ENCODE peak calls at places on chromosomes 2 and 18, in eight cellular contexts. Y, O, I, U, B, M, N and A are unnamed samples.

GRCh38 chr18:68623342-68623741 is 91.6 kb downstream of the TMX3 start:
- DNase-seq in U (peak; percentile 66), M (no peak), B (peak; percentile 84), I (peak; percentile 38), O (no peak), Y (peak; percentile 73), N (peak; percentile 27), A (peak; percentile 76)

GRCh38 chr2:196592331-196592911 is 47.1 kb upstream of the CCDC150 start:
- DNase-seq in M (no peak), Y (no peak), N (peak; percentile 71), B (peak; percentile 33), U (peak; percentile 44), I (peak; percentile 19), O (no peak), A (peak; percentile 40)

GRCh38 chr2:119283873-119284331 is 60.3 kb downstream of the STEAP3 start:
- DNase-seq in N (peak; percentile 61), U (no peak), M (peak; percentile 59), Y (peak; percentile 68), B (peak; percentile 92), O (peak; percentile 94), I (peak; percentile 64), A (peak; percentile 96)

GRCh38 chr2:85589982-85590791 is 5.4 kb upstream of the RNF181 start:
- DNase-seq in I (no peak), U (peak; percentile 35), M (no peak), O (peak; percentile 60), N (no peak), B (peak; percentile 97), Y (peak; percentile 73), A (no peak)

GRCh38 chr2:119681868-119682220 is 2.8 kb downstream of the TMEM177 start:
- DNase-seq in N (no peak), Y (no peak), O (no peak), B (no peak), U (no peak), M (no peak), I (no peak), A (no peak)

GRCh38 chr18:26708814-26709717 is 156.4 kb downstream of the AQP4 start:
- DNase-seq in M (no peak), N (no peak), O (no peak), I (no peak), B (no peak), U (no peak), Y (no peak), A (no peak)

GRCh38 chr2:10002087-10002486 is 41.3 kb upstream of the KLF11 start:
- DNase-seq in N (no peak), U (no peak), M (no peak), I (no peak), B (no peak), O (no peak), Y (no peak), A (no peak)

GRCh38 chr2:11750422-11750821 is 4.0 kb downstream of the LPIN1 start:
- DNase-seq in N (no peak), U (no peak), M (peak; percentile 74), B (peak; percentile 52), O (no peak), Y (no peak), I (peak; percentile 26), A (peak; percentile 49)

GRCh38 chr18:49052891-49053644 is 102.3 kb upstream of the SMAD7 start:
- DNase-seq in I (no peak), O (no peak), U (no peak), N (peak; percentile 24), Y (peak; percentile 87), M (peak; percentile 71), B (peak; percentile 91), A (peak; percentile 31)

GRCh38 chr2:147346142-147346541 is 498.7 kb upstream of the ACVR2A start:
- DNase-seq in I (no peak), B (no peak), Y (no peak), N (no peak), M (no peak), O (no peak), U (no peak), A (no peak)

GRCh38 chr2:55163895-55164509 is 68.1 kb downstream of the CLHC1 start:
- DNase-seq in M (no peak), O (no peak), I (no peak), U (no peak), N (no peak), Y (no peak), B (no peak), A (peak; percentile 37)

GRCh38 chr2:235471186-235471747 is 22.6 kb upstream of the AGAP1 start:
- DNase-seq in N (no peak), B (no peak), O (no peak), I (no peak), M (no peak), Y (no peak), U (no peak), A (no peak)

GRCh38 chr2:96873651-96874096 is 3.8 kb upstream of the SEMA4C start:
- DNase-seq in N (no peak), Y (no peak), U (peak; percentile 64), M (peak; percentile 65), O (peak; percentile 84), I (no peak), B (no peak), A (no peak)

GRCh38 chr18:40877096-40877495 is 1077.9 kb upstream of the PIK3C3 start:
- DNase-seq in B (peak; percentile 81), O (no peak), M (no peak), N (peak; percentile 96), I (peak; percentile 26), U (no peak), Y (peak; percentile 85), A (peak; percentile 51)

GRCh38 chr2:197207106-197207505 is 103.5 kb downstream of the ANKRD44 start:
- DNase-seq in Y (no peak), O (no peak), U (no peak), I (no peak), B (no peak), M (no peak), N (no peak), A (no peak)

GRCh38 chr2:98296435-98296834 is 49.8 kb upstream of the CNGA3 start:
- DNase-seq in B (no peak), N (no peak), U (no peak), M (no peak), O (no peak), I (no peak), Y (no peak), A (no peak)

GRCh38 chr2:136344339-136344738 is 226.4 kb upstream of the CXCR4 start:
- DNase-seq in B (no peak), I (no peak), M (no peak), N (no peak), U (no peak), Y (no peak), O (no peak), A (no peak)

GRCh38 chr2:163878718-163879117 is 142.9 kb upstream of the FIGN start:
- DNase-seq in N (no peak), Y (no peak), I (peak; percentile 5), M (no peak), B (peak; percentile 45), U (peak; percentile 23), O (no peak), A (peak; percentile 66)

GRCh38 chr2:170973492-170974303 is 44.6 kb downstream of the GORASP2 start:
- DNase-seq in Y (peak; percentile 72), B (peak; percentile 68), U (peak; percentile 89), I (peak; percentile 94), M (peak; percentile 94), O (peak; percentile 91), N (no peak), A (peak; percentile 86)

GRCh38 chr18:68439672-68440071 is 275.2 kb downstream of the TMX3 start:
- DNase-seq in I (no peak), N (no peak), M (no peak), B (peak; percentile 38), U (no peak), O (no peak), Y (no peak), A (no peak)

GRCh38 chr2:19312949-19313348 is 45.5 kb downstream of the OSR1 start:
- DNase-seq in N (peak; percentile 9), O (no peak), Y (peak; percentile 65), M (no peak), U (peak; percentile 22), B (peak; percentile 61), I (peak; percentile 34), A (peak; percentile 49)

GRCh38 chr2:64975232-64975791 is 13.9 kb upstream of the SLC1A4 start:
- DNase-seq in N (no peak), M (no peak), O (peak; percentile 90), U (no peak), B (peak; percentile 41), I (peak; percentile 81), Y (peak; percentile 64), A (peak; percentile 96)

GRCh38 chr2:185291035-185291647 is 447.5 kb upstream of the FSIP2 start:
- DNase-seq in I (peak; percentile 1), B (peak; percentile 55), U (peak; percentile 67), N (no peak), Y (no peak), O (no peak), M (peak; percentile 76), A (peak; percentile 71)

DNA sequence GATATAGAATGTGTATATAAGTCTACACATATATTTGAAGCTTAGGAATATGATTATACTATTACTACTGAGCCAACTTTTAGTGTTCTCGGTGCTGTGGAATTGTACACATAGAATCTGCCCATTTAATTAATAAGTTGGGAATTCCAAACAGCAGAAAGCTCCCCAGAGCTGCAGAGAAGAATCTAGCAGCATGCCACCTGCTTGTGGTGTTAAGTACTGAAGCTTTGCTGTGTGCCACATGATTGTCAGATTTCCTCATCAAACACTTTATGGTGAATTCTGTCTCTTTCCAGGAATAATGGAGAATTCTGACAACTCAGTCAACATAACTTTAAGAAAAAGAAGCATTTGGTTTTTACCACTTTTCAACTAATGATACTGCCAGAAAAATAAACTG is 117.8 kb downstream of the WDSUB1 start:
- DNase-seq in U (no peak), N (no peak), O (no peak), Y (no peak), I (no peak), B (peak; percentile 28), M (no peak), A (peak; percentile 58)
- TF ChIP-seq CTCF in U (no peak), N (peak; percentile 48), O (no peak), Y (peak; percentile 26), I (no peak), B (peak; percentile 9), M (peak; percentile 27), A (peak; percentile 16)

GRCh38 chr2:1373794-1374193 is 39.5 kb upstream of the TPO start:
- DNase-seq in N (no peak), Y (no peak), I (no peak), M (no peak), B (no peak), O (no peak), U (no peak), A (no peak)
- TF ChIP-seq CTCF in N (no peak), Y (no peak), I (no peak), M (no peak), B (no peak), O (no peak), U (no peak), A (no peak)

GRCh38 chr2:130963849-130964793 is 127.4 kb downstream of the ARHGEF4 start:
- DNase-seq in U (peak; percentile 76), I (no peak), Y (no peak), N (no peak), M (no peak), B (no peak), O (no peak), A (no peak)
- TF ChIP-seq CTCF in U (peak; percentile 27), I (no peak), Y (no peak), N (peak; percentile 31), M (no peak), B (no peak), O (peak; percentile 45), A (no peak)

DNA sequence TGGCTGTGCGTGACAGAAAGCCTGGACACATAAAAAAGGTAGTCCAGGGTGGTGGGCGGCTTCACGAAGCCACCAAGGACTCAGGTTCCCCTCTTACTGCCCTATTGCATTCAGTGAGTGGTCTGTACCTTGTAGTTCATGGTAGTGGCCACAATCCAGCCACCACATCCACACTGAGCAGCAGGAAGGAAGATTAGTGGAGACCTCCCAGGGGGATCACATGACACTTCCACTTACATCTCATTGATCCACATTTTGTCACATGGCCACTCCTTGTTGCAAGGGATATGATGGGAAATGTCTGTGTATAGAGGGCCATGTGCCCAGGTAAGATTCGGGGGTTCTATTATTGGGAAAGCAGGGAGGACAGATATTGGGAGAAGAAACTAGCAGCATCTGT is 13.7 kb downstream of the IL1R2 start:
- DNase-seq in I (no peak), Y (no peak), B (no peak), M (no peak), O (no peak), N (no peak), U (no peak), A (no peak)
- TF ChIP-seq CTCF in I (no peak), Y (no peak), B (no peak), M (no peak), O (no peak), N (no peak), U (no peak), A (no peak)